ENCODE peak calls at places on chromosomes 16 and 17, in nine cellular contexts. O, M, U, F, K, Z, W, T and D are unnamed samples.

GRCh38 chr16:89364603-89365002 is 125.8 kb downstream of the ANKRD11 start:
- DNase-seq in W (no peak), M (no peak), K (no peak), U (no peak), F (no peak), T (no peak), O (no peak), Z (no peak), D (no peak)

GRCh38 chr17:80071116-80071980 is 30.0 kb upstream of the GAA start:
- DNase-seq in U (no peak), Z (no peak), T (no peak), F (peak), M (peak), K (no peak), O (no peak), W (peak), D (no peak)

GRCh38 chr17:48470388-48471034 is 40.5 kb upstream of the SKAP1 start:
- DNase-seq in K (no peak), F (no peak), Z (no peak), U (peak), M (peak), O (no peak), T (no peak), W (no peak), D (no peak)

GRCh38 chr17:17560975-17561374 is 30.5 kb downstream of the PEMT start:
- DNase-seq in U (no peak), W (no peak), O (no peak), M (no peak), T (no peak), K (no peak), F (no peak), Z (no peak), D (no peak)

GRCh38 chr16:11280616-11281522 is at the start of gene PRM1:
- DNase-seq in U (no peak), F (no peak), Z (no peak), T (no peak), W (no peak), K (no peak), M (no peak), O (no peak), D (no peak)

GRCh38 chr17:49513616-49514373 is 18.7 kb downstream of the NGFR start:
- DNase-seq in W (no peak), Z (no peak), M (no peak), U (no peak), O (no peak), T (no peak), K (no peak), F (no peak), D (no peak)

GRCh38 chr17:48427598-48427997 is 2.4 kb downstream of the SKAP1 start:
- DNase-seq in K (no peak), W (no peak), Z (peak), O (peak), U (no peak), M (no peak), F (no peak), T (no peak), D (no peak)

GRCh38 chr16:14378131-14378551 is 251.9 kb downstream of the PARN start:
- DNase-seq in T (no peak), Z (no peak), K (no peak), U (peak), W (no peak), M (peak), O (no peak), F (no peak), D (no peak)

GRCh38 chr16:7113949-7114348 is 218.7 kb upstream of the RBFOX1 start:
- DNase-seq in F (no peak), U (no peak), O (no peak), M (no peak), T (no peak), K (no peak), W (no peak), Z (no peak), D (no peak)

GRCh38 chr16:70410736-70411135 is 28.2 kb downstream of the ST3GAL2 start:
- DNase-seq in T (no peak), O (no peak), Z (no peak), K (no peak), W (peak), U (no peak), F (no peak), M (no peak), D (no peak)

GRCh38 chr17:44384823-44385286 is 4.6 kb downstream of the ITGA2B start:
- DNase-seq in W (no peak), F (no peak), Z (no peak), O (no peak), K (peak), T (no peak), M (no peak), U (no peak), D (no peak)

GRCh38 chr17:27199948-27200347 is 94.0 kb upstream of the WSB1 start:
- DNase-seq in T (no peak), W (no peak), M (no peak), K (no peak), Z (no peak), U (no peak), F (no peak), O (no peak), D (no peak)

GRCh38 chr16:84226026-84226425 is 13.8 kb downstream of the KCNG4 start:
- DNase-seq in F (no peak), T (no peak), K (no peak), M (no peak), U (no peak), W (no peak), Z (no peak), O (no peak), D (no peak)

GRCh38 chr17:17511293-17511741 is 15.1 kb upstream of the RASD1 start:
- DNase-seq in Z (no peak), W (no peak), U (no peak), K (no peak), T (no peak), F (peak), O (no peak), M (no peak), D (no peak)

GRCh38 chr16:87392823-87393679 is 915 bp downstream of the MAP1LC3B start:
- DNase-seq in Z (no peak), K (peak), M (no peak), F (peak), U (peak), T (peak), W (peak), O (no peak), D (no peak)

GRCh38 chr16:7268182-7268581 is 64.5 kb upstream of the RBFOX1 start:
- DNase-seq in U (peak), T (peak), K (peak), F (no peak), O (no peak), Z (no peak), W (peak), M (no peak), D (no peak)

GRCh38 chr17:59223813-59224212 is 3.5 kb downstream of the GDPD1 start:
- DNase-seq in W (no peak), M (no peak), F (no peak), Z (no peak), O (no peak), T (no peak), U (no peak), K (no peak), D (no peak)

GRCh38 chr17:81350320-81350686 is 45.0 kb upstream of the BAHCC1 start:
- DNase-seq in M (no peak), O (no peak), F (peak), W (no peak), T (no peak), U (no peak), K (no peak), Z (no peak), D (no peak)

GRCh38 chr17:20967776-20968175 is 75.0 kb downstream of the USP22 start:
- DNase-seq in T (no peak), W (no peak), Z (no peak), O (no peak), M (no peak), F (no peak), K (no peak), U (no peak), D (no peak)

GRCh38 chr16:68355447-68356248 is 44.8 kb downstream of the PRMT7 start:
- DNase-seq in M (no peak), W (no peak), F (no peak), Z (no peak), T (no peak), U (no peak), O (no peak), K (peak), D (no peak)

GRCh38 chr16:50480206-50480605 is 68.0 kb upstream of the NKD1 start:
- DNase-seq in T (no peak), O (no peak), W (no peak), F (no peak), K (no peak), U (no peak), M (no peak), Z (no peak), D (no peak)

GRCh38 chr17:57604771-57605733 is 140.0 kb downstream of the CCDC182 start:
- DNase-seq in K (peak), F (peak), T (no peak), M (peak), W (peak), O (no peak), Z (no peak), U (no peak), D (no peak)

GRCh38 chr16:65121870-65122723 is at the start of gene CDH11:
- DNase-seq in T (peak), M (peak), Z (no peak), U (no peak), K (peak), O (no peak), W (peak), F (peak), D (no peak)